ENCODE peak calls at places on chromosome 18, in four cellular contexts. Q is GM12878, L is BE2C, X is H7. D is an unnamed sample.
A peak's percentile ranks its signal among the peaks of the same experiment; 100 is the strongest.

GRCh38 chr18:62387257-62387656 is 62.1 kb downstream of the TNFRSF11A start:
- DNase-seq in Q (no peak), L (no peak), X (no peak), D (no peak)

GRCh38 chr18:61929881-61930640 is 37.3 kb upstream of the RNF152 start:
- DNase-seq in Q (no peak), L (no peak), X (no peak), D (no peak)

GRCh38 chr18:68083131-68083530 is 566.6 kb upstream of the DSEL start:
- DNase-seq in Q (no peak), L (no peak), X (no peak), D (no peak)

GRCh38 chr18:79856119-79857080 is 58.7 kb downstream of the KCNG2 start:
- DNase-seq in Q (no peak), L (no peak), X (peak; percentile 89), D (peak; percentile 94)

GRCh38 chr18:36352384-36352783 is 54.9 kb downstream of the FHOD3 start:
- DNase-seq in Q (no peak), L (no peak), X (no peak), D (no peak)

GRCh38 chr18:77102246-77103040 is 30.1 kb downstream of the MBP start:
- DNase-seq in Q (peak; percentile 74), L (no peak), X (no peak), D (no peak)

GRCh38 chr18:33804258-33804657 is 226.2 kb downstream of the ASXL3 start:
- DNase-seq in Q (no peak), L (no peak), X (no peak), D (peak; percentile 61)

GRCh38 chr18:3088444-3088843 is 75.5 kb upstream of the LPIN2 start:
- DNase-seq in Q (no peak), L (peak; percentile 6), X (no peak), D (no peak)

GRCh38 chr18:36471393-36471792 is 173.9 kb downstream of the FHOD3 start:
- DNase-seq in Q (no peak), L (no peak), X (no peak), D (no peak)

GRCh38 chr18:61606068-61606660 is 272.9 kb downstream of the CDH20 start:
- DNase-seq in Q (no peak), L (no peak), X (peak; percentile 23), D (peak; percentile 90)

GRCh38 chr18:61606759-61607158 is 273.5 kb downstream of the CDH20 start:
- DNase-seq in Q (no peak), L (no peak), X (peak; percentile 30), D (peak; percentile 86)

GRCh38 chr18:11147371-11147860 is 2.0 kb downstream of the PIEZO2 start:
- DNase-seq in Q (no peak), L (no peak), X (peak; percentile 54), D (no peak)
- H3K27me3 ChIP-seq in Q (no peaks in the 10 kb centered on the region), L (no peaks in the 10 kb centered on the region), X (peaks cover 40% of the 10 kb centered on the region), D (no peaks in the 10 kb centered on the region)

GRCh38 chr18:23682045-23682444 is 7.2 kb upstream of the LAMA3 start:
- DNase-seq in Q (no peak), L (no peak), X (no peak), D (no peak)

GRCh38 chr18:23683155-23683554 is 6.1 kb upstream of the LAMA3 start:
- DNase-seq in Q (no peak), L (no peak), X (no peak), D (no peak)

GRCh38 chr18:23682472-23682871 is 6.8 kb upstream of the LAMA3 start:
- DNase-seq in Q (no peak), L (no peak), X (no peak), D (no peak)

GRCh38 chr18:23683671-23684070 is 5.6 kb upstream of the LAMA3 start:
- DNase-seq in Q (no peak), L (no peak), X (no peak), D (no peak)

DNA sequence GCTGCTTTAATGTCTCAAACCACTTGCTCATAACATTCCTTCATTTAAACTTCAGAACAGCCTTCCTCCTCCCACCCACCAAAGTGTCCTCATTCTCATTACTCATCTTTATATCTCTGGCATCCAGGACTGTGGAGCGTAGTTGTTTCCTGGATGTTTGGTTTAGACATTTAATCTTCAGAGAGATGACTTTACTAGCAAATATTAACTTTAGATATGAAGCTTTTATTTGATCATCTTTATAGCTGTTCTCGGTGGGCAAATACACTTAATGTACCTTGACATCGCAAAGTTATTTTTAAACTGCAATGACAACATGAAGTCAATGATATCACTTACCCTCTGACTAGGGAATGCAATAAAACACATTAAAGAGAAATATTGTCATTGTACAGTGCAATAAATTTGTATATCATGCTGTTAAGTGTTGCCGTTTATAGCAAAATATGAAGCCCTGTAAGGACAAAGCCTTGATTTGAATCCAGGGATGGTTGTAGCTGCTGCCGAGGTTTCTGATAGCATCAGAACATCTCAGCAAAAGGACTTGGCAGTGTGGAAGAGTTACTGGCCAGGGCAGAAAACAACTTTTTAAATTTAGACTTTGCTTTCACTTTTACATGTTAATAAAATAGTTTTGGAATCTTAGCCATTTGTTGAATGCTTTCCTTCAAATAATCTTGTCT is 4.6 kb upstream of the LAMA3 start:
- DNase-seq in Q (no peak), L (no peak), X (no peak), D (no peak)
- H3K27me3 ChIP-seq in Q (peaks cover 3% of the 10 kb centered on the region), L (peaks cover 12% of the 10 kb centered on the region), X (peaks cover 19% of the 10 kb centered on the region), D (no peaks in the 10 kb centered on the region)

GRCh38 chr18:26700201-26700600 is 151.8 kb upstream of the KCTD1 start:
- DNase-seq in Q (no peak), L (no peak), X (no peak), D (no peak)
- H3K27me3 ChIP-seq in Q (no peaks in the 10 kb centered on the region), L (no peaks in the 10 kb centered on the region), X (peaks cover 37% of the 10 kb centered on the region), D (no peaks in the 10 kb centered on the region)

GRCh38 chr18:38579764-38580163 is 1014.2 kb upstream of the CELF4 start:
- DNase-seq in Q (no peak), L (no peak), X (no peak), D (no peak)
- H3K27me3 ChIP-seq in Q (no peaks in the 10 kb centered on the region), L (no peaks in the 10 kb centered on the region), X (no peaks in the 10 kb centered on the region), D (no peaks in the 10 kb centered on the region)

DNA sequence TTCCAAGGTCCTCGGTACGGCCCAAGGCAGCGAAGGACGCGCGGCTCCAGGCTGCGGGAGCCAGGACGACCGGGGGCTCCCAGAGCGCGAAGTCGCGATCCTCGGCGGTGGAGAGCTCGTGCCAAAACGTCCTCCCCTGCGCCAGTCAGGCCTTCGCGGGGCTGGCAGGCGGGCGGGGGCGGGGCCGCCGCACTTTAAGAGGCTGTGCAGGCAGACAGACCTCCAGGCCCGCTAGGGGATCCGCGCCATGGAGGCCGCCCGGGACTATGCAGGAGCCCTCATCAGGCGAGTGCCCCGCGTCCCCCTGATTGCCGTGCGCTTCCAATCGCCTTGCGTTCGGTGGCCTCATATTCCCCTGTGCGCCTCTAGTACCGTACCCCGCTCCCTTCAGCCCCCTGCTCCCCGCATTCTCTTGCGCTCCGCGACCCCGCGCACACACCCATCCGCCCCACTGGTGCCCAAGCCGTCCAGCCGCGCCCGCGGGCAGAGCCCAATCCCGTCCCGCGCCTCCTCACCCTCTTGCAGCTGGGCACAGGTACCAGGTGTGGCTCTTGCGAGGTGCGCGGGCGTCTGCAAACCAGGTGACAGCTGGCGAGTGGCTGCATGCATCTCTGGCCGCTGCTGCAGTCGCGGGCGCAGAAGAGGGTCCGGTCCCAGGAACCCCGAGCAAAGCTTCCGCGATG is at the start of gene CIDEA:
- DNase-seq in Q (no peak), L (peak; percentile 30), X (peak; percentile 91), D (no peak)
- H3K27me3 ChIP-seq in Q (peaks cover 16% of the 10 kb centered on the region), L (peaks cover 22% of the 10 kb centered on the region), X (peaks cover 52% of the 10 kb centered on the region), D (no peaks in the 10 kb centered on the region)